ENCODE peak calls at places on chromosomes 7 and 10, in five cellular contexts. C, X, M, K and B are unnamed samples.

GRCh38 chr7:149682038-149682437 is 91.3 kb downstream of the ZNF467 start:
- DNase-seq in K (no peak), X (no peak), M (no peak), C (no peak), B (no peak)

GRCh38 chr10:26437637-26438461 is at the start of gene APBB1IP:
- DNase-seq in C (peak), M (no peak), K (peak), X (no peak), B (no peak)

GRCh38 chr10:15140640-15141039 is 27.9 kb downstream of the NMT2 start:
- DNase-seq in K (no peak), M (no peak), X (no peak), C (no peak), B (no peak)

GRCh38 chr10:14879801-14880193 is 1.1 kb downstream of the SUV39H2 start:
- DNase-seq in M (no peak), C (no peak), X (no peak), K (no peak), B (no peak)

GRCh38 chr10:14787938-14788337 is 13.2 kb upstream of the FAM107B start:
- DNase-seq in C (no peak), M (no peak), X (no peak), K (no peak), B (no peak)

GRCh38 chr10:46229144-46229563 is 57.6 kb upstream of the ANTXRL start:
- DNase-seq in M (peak), C (no peak), K (no peak), X (peak), B (no peak)

GRCh38 chr7:117014673-117015133 is 61.4 kb downstream of the ST7 start:
- DNase-seq in K (no peak), X (peak), C (no peak), M (no peak), B (no peak)

GRCh38 chr7:140314571-140315480 is 83.5 kb downstream of the SLC37A3 start:
- DNase-seq in X (no peak), K (no peak), M (no peak), C (no peak), B (no peak)

GRCh38 chr10:1594372-1595241 is 142.7 kb downstream of the ADARB2 start:
- DNase-seq in X (no peak), C (no peak), M (no peak), K (no peak), B (no peak)

GRCh38 chr10:67812007-67812406 is 26.0 kb downstream of the DNAJC12 start:
- DNase-seq in M (no peak), C (no peak), K (no peak), X (no peak), B (no peak)

GRCh38 chr7:1271656-1272055 is 39.0 kb downstream of the UNCX start:
- DNase-seq in K (no peak), M (no peak), C (no peak), X (no peak), B (no peak)

GRCh38 chr7:128660596-128660995 is 11.5 kb upstream of the GARIN1A start:
- DNase-seq in M (no peak), K (no peak), C (no peak), X (no peak), B (no peak)

GRCh38 chr7:91846436-91846835 is 34.1 kb downstream of the MTERF1 start:
- DNase-seq in K (no peak), X (no peak), C (no peak), M (no peak), B (no peak)

GRCh38 chr10:103676851-103677417 is 178.4 kb downstream of the SH3PXD2A start:
- DNase-seq in M (no peak), X (no peak), C (peak), K (peak), B (no peak)

GRCh38 chr10:93859049-93859655 is 34.6 kb upstream of the SLC35G1 start:
- DNase-seq in K (no peak), M (peak), X (no peak), C (no peak), B (no peak)

GRCh38 chr7:50857804-50858203 is 75.1 kb upstream of the GRB10 start:
- DNase-seq in K (no peak), C (no peak), M (no peak), X (peak), B (no peak)

GRCh38 chr7:48130658-48131108 is 40.6 kb upstream of the ABCA13 start:
- DNase-seq in C (no peak), X (no peak), M (no peak), K (no peak), B (no peak)

GRCh38 chr7:47188653-47189315 is 393.1 kb downstream of the TNS3 start:
- DNase-seq in C (no peak), X (no peak), M (peak), K (no peak), B (no peak)

GRCh38 chr10:73908853-73909611 is 1.9 kb upstream of the PLAU start:
- DNase-seq in X (no peak), M (peak), K (peak), C (peak), B (peak)

GRCh38 chr7:36532981-36533499 is 143.4 kb downstream of the ANLN start:
- DNase-seq in M (no peak), X (no peak), K (no peak), C (no peak), B (no peak)

DNA sequence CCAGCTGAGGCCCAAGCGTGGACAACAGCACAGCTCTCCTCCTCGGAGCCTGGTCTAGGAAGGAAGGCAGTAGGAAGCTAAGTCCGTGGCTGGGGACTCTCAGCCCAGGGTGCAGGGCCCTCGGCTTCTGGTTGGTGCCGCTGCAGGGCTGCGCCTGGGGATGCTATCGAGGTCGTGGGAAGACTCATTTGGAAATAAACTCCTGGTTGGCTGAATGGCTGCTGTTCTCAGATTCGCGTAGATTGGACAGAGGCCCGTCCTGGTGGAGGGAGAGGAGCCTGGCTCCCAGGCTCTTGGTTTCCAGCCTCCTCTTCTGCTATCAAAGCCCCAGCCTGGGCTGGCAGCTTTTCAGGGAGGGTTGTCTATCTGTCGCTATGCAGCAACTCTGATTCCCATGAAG is 152.6 kb upstream of the FZD8 start:
- DNase-seq in C (no peak), X (no peak), M (no peak), K (no peak), B (no peak)
- TF ChIP-seq CTCF in C (no peak), X (no peak), M (no peak), K (no peak), B (no peak)

GRCh38 chr10:132001238-132001977 is 19.7 kb upstream of the BNIP3 start:
- DNase-seq in X (no peak), C (no peak), K (no peak), M (no peak), B (no peak)
- TF ChIP-seq CTCF in X (peak), C (no peak), K (no peak), M (no peak), B (no peak)

GRCh38 chr7:69399038-69399800 is 199.1 kb upstream of the AUTS2 start:
- DNase-seq in M (no peak), K (no peak), C (no peak), X (no peak), B (no peak)

GRCh38 chr7:69402696-69403095 is 195.6 kb upstream of the AUTS2 start:
- DNase-seq in K (no peak), C (no peak), X (no peak), M (no peak), B (no peak)

GRCh38 chr7:69403169-69403568 is 195.1 kb upstream of the AUTS2 start:
- DNase-seq in X (peak), K (no peak), C (no peak), M (no peak), B (no peak)
- TF ChIP-seq CTCF in X (no peak), K (no peak), C (no peak), M (no peak), B (no peak)

GRCh38 chr10:121975295-121976086 is 474 bp upstream of the NSMCE4A start:
- DNase-seq in C (no peak), X (no peak), K (no peak), M (no peak), B (no peak)
- TF ChIP-seq CTCF in C (no peak), X (no peak), K (no peak), M (no peak), B (peak)

GRCh38 chr7:26291699-26292538 is at the start of gene SNX10:
- DNase-seq in K (no peak), M (peak), C (no peak), X (peak), B (no peak)
- TF ChIP-seq CTCF in K (no peak), M (peak), C (peak), X (peak), B (no peak)

GRCh38 chr7:27088002-27088931 is 7.5 kb downstream of the HOXA1 start:
- DNase-seq in K (no peak), C (no peak), X (no peak), M (no peak), B (no peak)
- TF ChIP-seq CTCF in K (no peak), C (no peak), X (no peak), M (no peak), B (no peak)